ENCODE peak calls at places on chromosomes 6 and 20, in six cellular contexts. One of them, this sample, is unnamed.

GRCh38 chr20:46246527-46246926 is 61.8 kb downstream of the CDH22 start:
- DNase-seq in colonic mucosa: no peak
- DNase-seq in adrenal gland: no peak
- DNase-seq in transverse colon: no peak
- DNase-seq in WERI-Rb-1: no peak
- DNase-seq in Peyer's patch: no peak
- DNase-seq in this sample: no peak

GRCh38 chr6:33433560-33434191 is 13.8 kb downstream of the SYNGAP1 start:
- DNase-seq in colonic mucosa: no peak
- DNase-seq in adrenal gland: no peak
- DNase-seq in transverse colon: no peak
- DNase-seq in WERI-Rb-1: no peak
- DNase-seq in Peyer's patch: no peak
- DNase-seq in this sample: no peak

GRCh38 chr20:19880256-19881079 is 122.4 kb downstream of the RIN2 start:
- DNase-seq in colonic mucosa: peak
- DNase-seq in adrenal gland: peak
- DNase-seq in transverse colon: no peak
- DNase-seq in WERI-Rb-1: no peak
- DNase-seq in Peyer's patch: no peak
- DNase-seq in this sample: no peak

GRCh38 chr6:16769986-16770376 is 8.7 kb upstream of the ATXN1 start:
- DNase-seq in colonic mucosa: no peak
- DNase-seq in adrenal gland: no peak
- DNase-seq in transverse colon: no peak
- DNase-seq in WERI-Rb-1: no peak
- DNase-seq in Peyer's patch: no peak
- DNase-seq in this sample: no peak

GRCh38 chr20:11891827-11892521 is 25.7 kb upstream of the BTBD3 start:
- DNase-seq in colonic mucosa: peak
- DNase-seq in adrenal gland: peak
- DNase-seq in transverse colon: peak
- DNase-seq in WERI-Rb-1: peak
- DNase-seq in Peyer's patch: peak
- DNase-seq in this sample: no peak

GRCh38 chr6:81901589-81901988 is 149.1 kb upstream of the TENT5A start:
- DNase-seq in colonic mucosa: no peak
- DNase-seq in adrenal gland: peak
- DNase-seq in transverse colon: no peak
- DNase-seq in WERI-Rb-1: no peak
- DNase-seq in Peyer's patch: no peak
- DNase-seq in this sample: no peak

GRCh38 chr6:10555625-10556309 is 34.6 kb downstream of the GCNT2 start:
- DNase-seq in colonic mucosa: peak
- DNase-seq in adrenal gland: peak
- DNase-seq in transverse colon: peak
- DNase-seq in WERI-Rb-1: peak
- DNase-seq in Peyer's patch: no peak
- DNase-seq in this sample: no peak

GRCh38 chr6:31900917-31901414 is 920 bp downstream of the ZBTB12 start:
- DNase-seq in colonic mucosa: peak
- DNase-seq in adrenal gland: peak
- DNase-seq in transverse colon: peak
- DNase-seq in WERI-Rb-1: peak
- DNase-seq in Peyer's patch: no peak
- DNase-seq in this sample: no peak

GRCh38 chr20:56003111-56003800 is 2.1 kb downstream of the CBLN4 start:
- DNase-seq in colonic mucosa: no peak
- DNase-seq in adrenal gland: no peak
- DNase-seq in transverse colon: no peak
- DNase-seq in WERI-Rb-1: no peak
- DNase-seq in Peyer's patch: no peak
- DNase-seq in this sample: no peak

GRCh38 chr6:140915001-140915950 is 1217.4 kb upstream of the GJE1 start:
- DNase-seq in colonic mucosa: no peak
- DNase-seq in adrenal gland: no peak
- DNase-seq in transverse colon: no peak
- DNase-seq in WERI-Rb-1: no peak
- DNase-seq in Peyer's patch: no peak
- DNase-seq in this sample: no peak

GRCh38 chr20:37968726-37969401 is 64.4 kb downstream of the TTI1 start:
- DNase-seq in colonic mucosa: peak
- DNase-seq in adrenal gland: no peak
- DNase-seq in transverse colon: no peak
- DNase-seq in WERI-Rb-1: peak
- DNase-seq in Peyer's patch: no peak
- DNase-seq in this sample: no peak

GRCh38 chr6:107655245-107655644 is 165.3 kb downstream of the SOBP start:
- DNase-seq in colonic mucosa: no peak
- DNase-seq in adrenal gland: no peak
- DNase-seq in transverse colon: no peak
- DNase-seq in WERI-Rb-1: peak
- DNase-seq in Peyer's patch: no peak
- DNase-seq in this sample: no peak

GRCh38 chr6:119190176-119190575 is 111.7 kb upstream of the FAM184A start:
- DNase-seq in colonic mucosa: no peak
- DNase-seq in adrenal gland: no peak
- DNase-seq in transverse colon: no peak
- DNase-seq in WERI-Rb-1: no peak
- DNase-seq in Peyer's patch: no peak
- DNase-seq in this sample: no peak

GRCh38 chr6:107653183-107653580 is 163.3 kb downstream of the SOBP start:
- DNase-seq in colonic mucosa: no peak
- DNase-seq in adrenal gland: no peak
- DNase-seq in transverse colon: no peak
- DNase-seq in WERI-Rb-1: no peak
- DNase-seq in Peyer's patch: no peak
- DNase-seq in this sample: no peak

GRCh38 chr6:154766993-154767392 is 33.8 kb downstream of the SCAF8 start:
- DNase-seq in colonic mucosa: no peak
- DNase-seq in adrenal gland: peak
- DNase-seq in transverse colon: no peak
- DNase-seq in WERI-Rb-1: no peak
- DNase-seq in Peyer's patch: no peak
- DNase-seq in this sample: no peak

GRCh38 chr20:47985092-47985850 is 200.0 kb upstream of the SULF2 start:
- DNase-seq in colonic mucosa: no peak
- DNase-seq in adrenal gland: peak
- DNase-seq in transverse colon: no peak
- DNase-seq in WERI-Rb-1: no peak
- DNase-seq in Peyer's patch: no peak
- DNase-seq in this sample: no peak

GRCh38 chr6:128520436-128521301 is at the start of gene PTPRK:
- DNase-seq in colonic mucosa: peak
- DNase-seq in adrenal gland: peak
- DNase-seq in transverse colon: peak
- DNase-seq in WERI-Rb-1: peak
- DNase-seq in Peyer's patch: peak
- DNase-seq in this sample: peak

GRCh38 chr6:155461636-155462035 is 6.0 kb upstream of the NOX3 start:
- DNase-seq in colonic mucosa: no peak
- DNase-seq in adrenal gland: no peak
- DNase-seq in transverse colon: no peak
- DNase-seq in WERI-Rb-1: no peak
- DNase-seq in Peyer's patch: no peak
- DNase-seq in this sample: no peak

GRCh38 chr20:62590301-62591121 is 51.8 kb upstream of the SLCO4A1 start:
- DNase-seq in colonic mucosa: no peak
- DNase-seq in adrenal gland: peak
- DNase-seq in transverse colon: no peak
- DNase-seq in WERI-Rb-1: no peak
- DNase-seq in Peyer's patch: no peak
- DNase-seq in this sample: no peak

GRCh38 chr20:37986873-37987601 is 46.2 kb downstream of the TTI1 start:
- DNase-seq in colonic mucosa: no peak
- DNase-seq in adrenal gland: peak
- DNase-seq in transverse colon: peak
- DNase-seq in WERI-Rb-1: peak
- DNase-seq in Peyer's patch: no peak
- DNase-seq in this sample: peak

GRCh38 chr6:13554929-13555333 is 19.5 kb upstream of the SIRT5 start:
- DNase-seq in colonic mucosa: no peak
- DNase-seq in adrenal gland: peak
- DNase-seq in transverse colon: no peak
- DNase-seq in WERI-Rb-1: no peak
- DNase-seq in Peyer's patch: no peak
- DNase-seq in this sample: no peak

GRCh38 chr20:1890469-1891262 is 4.5 kb upstream of the SIRPA start:
- DNase-seq in colonic mucosa: no peak
- DNase-seq in adrenal gland: peak
- DNase-seq in transverse colon: no peak
- DNase-seq in WERI-Rb-1: no peak
- DNase-seq in Peyer's patch: no peak
- DNase-seq in this sample: no peak
- H3K4me3 ChIP-seq in colonic mucosa: no peak
- H3K4me3 ChIP-seq in adrenal gland: no peak
- H3K4me3 ChIP-seq in transverse colon: no peak
- H3K4me3 ChIP-seq in WERI-Rb-1: no peak
- H3K4me3 ChIP-seq in Peyer's patch: no peak
- H3K4me3 ChIP-seq in this sample: no peak

DNA sequence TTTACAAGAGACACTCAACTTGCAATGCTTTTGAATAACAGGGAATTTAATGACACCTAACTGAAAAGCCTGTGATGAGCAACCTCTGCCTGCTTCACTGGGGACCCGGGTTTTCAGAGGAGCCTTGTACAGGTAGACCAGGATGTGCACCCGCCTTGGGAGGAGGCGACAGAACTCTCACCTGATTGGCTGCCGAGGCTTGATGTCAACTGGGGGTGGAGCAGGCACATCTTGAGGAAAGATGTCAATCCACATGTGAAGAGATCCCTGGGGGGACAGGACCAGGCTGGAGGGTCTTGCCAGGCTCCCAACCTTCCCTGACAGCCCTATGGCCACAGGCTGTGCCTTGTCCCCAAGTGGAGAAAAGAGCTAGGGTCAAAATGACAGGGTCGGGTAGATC is 19.8 kb downstream of the ERGIC3 start:
- DNase-seq in colonic mucosa: no peak
- DNase-seq in adrenal gland: no peak
- DNase-seq in transverse colon: no peak
- DNase-seq in WERI-Rb-1: no peak
- DNase-seq in Peyer's patch: no peak
- DNase-seq in this sample: peak
- TF ChIP-seq CTCF in colonic mucosa: no peak
- TF ChIP-seq CTCF in adrenal gland: no peak
- TF ChIP-seq CTCF in transverse colon: no peak
- TF ChIP-seq CTCF in WERI-Rb-1: no peak
- TF ChIP-seq CTCF in Peyer's patch: no peak
- TF ChIP-seq CTCF in this sample: no peak

GRCh38 chr20:1944345-1945099 is 49.3 kb downstream of the SIRPA start:
- DNase-seq in colonic mucosa: no peak
- DNase-seq in adrenal gland: no peak
- DNase-seq in transverse colon: no peak
- DNase-seq in WERI-Rb-1: no peak
- DNase-seq in Peyer's patch: no peak
- DNase-seq in this sample: no peak

GRCh38 chr20:1941226-1941625 is 46.0 kb downstream of the SIRPA start:
- DNase-seq in colonic mucosa: no peak
- DNase-seq in adrenal gland: peak
- DNase-seq in transverse colon: no peak
- DNase-seq in WERI-Rb-1: no peak
- DNase-seq in Peyer's patch: no peak
- DNase-seq in this sample: no peak

GRCh38 chr20:1942061-1942460 is 46.9 kb downstream of the SIRPA start:
- DNase-seq in colonic mucosa: no peak
- DNase-seq in adrenal gland: peak
- DNase-seq in transverse colon: no peak
- DNase-seq in WERI-Rb-1: no peak
- DNase-seq in Peyer's patch: no peak
- DNase-seq in this sample: no peak

GRCh38 chr20:1943267-1944002 is 48.2 kb downstream of the SIRPA start:
- DNase-seq in colonic mucosa: peak
- DNase-seq in adrenal gland: no peak
- DNase-seq in transverse colon: peak
- DNase-seq in WERI-Rb-1: no peak
- DNase-seq in Peyer's patch: no peak
- DNase-seq in this sample: no peak

DNA sequence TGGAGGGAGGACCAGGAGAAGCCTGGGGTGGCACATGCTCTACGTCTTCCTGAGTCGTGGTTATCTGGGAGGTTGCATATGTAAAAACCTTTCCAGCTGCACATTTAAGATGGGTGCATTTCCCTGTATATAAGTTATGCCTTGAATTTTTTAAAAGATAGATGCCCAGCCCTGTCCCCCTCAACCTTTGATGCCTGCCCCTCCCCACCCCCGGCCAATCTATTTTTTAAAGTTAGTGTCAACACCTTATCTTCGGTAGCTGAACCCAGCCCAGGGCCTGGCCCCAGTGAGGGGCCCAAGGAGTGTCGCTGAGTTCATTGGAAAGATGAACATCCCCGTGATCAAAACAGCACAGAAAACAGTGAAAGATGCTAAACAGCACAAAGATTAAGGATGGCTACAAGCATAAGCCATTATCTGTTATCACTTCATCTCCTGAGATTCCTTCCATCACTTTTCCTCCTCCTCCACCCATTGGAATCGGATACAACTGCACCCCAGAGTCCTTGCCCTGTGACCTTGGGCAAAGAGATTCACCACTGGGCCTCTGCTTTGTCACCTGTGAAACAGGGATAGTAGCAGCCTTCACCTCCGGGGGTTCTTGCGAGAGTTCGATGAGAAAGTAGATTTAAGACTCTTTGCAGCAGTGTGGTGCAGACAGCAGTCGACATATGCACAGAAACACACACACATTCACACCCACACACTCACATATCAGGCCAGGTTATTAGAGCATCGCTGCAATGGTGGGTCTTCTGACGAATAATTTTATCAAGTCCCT is 47.5 kb downstream of the SIRPA start:
- DNase-seq in colonic mucosa: no peak
- DNase-seq in adrenal gland: no peak
- DNase-seq in transverse colon: no peak
- DNase-seq in WERI-Rb-1: no peak
- DNase-seq in Peyer's patch: no peak
- DNase-seq in this sample: no peak
- H3K4me3 ChIP-seq in colonic mucosa: no peak
- H3K4me3 ChIP-seq in adrenal gland: no peak
- H3K4me3 ChIP-seq in transverse colon: no peak
- H3K4me3 ChIP-seq in WERI-Rb-1: no peak
- H3K4me3 ChIP-seq in Peyer's patch: no peak
- H3K4me3 ChIP-seq in this sample: no peak

DNA sequence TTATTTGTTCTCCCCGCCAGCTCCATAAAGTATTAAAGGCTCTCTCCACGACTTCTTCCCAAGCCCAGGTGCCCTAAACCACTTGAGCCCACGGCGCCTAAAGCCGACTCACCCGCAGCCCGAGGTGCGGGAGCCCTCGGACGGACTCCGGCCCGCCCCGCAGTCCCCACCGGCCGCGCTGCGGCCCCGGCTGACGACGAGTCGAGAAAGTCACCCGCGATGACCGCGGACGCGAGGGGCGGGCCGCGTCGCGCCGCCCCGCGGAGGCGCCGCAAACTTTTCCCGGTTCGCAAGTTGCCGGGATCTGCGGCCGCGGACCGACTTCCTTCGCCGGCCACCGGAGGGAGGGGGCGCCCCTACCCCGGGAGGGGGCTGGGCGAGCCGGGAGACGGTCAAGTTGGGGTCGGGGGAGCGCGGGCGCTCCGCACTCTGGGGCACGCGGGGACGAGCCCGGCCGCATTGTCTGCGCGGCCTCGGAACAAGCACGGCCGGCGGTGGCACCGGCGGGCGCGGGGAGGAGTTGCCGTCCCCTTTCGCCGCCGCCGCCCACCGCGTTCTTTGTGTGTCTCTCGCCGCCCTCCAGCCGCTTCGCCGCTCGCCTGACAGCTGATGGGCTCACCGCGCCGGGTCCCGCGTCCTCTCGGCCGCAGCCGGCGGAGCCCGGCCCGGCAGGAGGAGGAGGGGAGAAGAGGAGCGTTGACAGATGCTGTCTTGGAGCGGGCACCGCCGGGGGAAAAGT is 131.5 kb downstream of the OGFRL1 start:
- DNase-seq in colonic mucosa: peak
- DNase-seq in adrenal gland: peak
- DNase-seq in transverse colon: peak
- DNase-seq in WERI-Rb-1: peak
- DNase-seq in Peyer's patch: no peak
- DNase-seq in this sample: peak
- TF ChIP-seq CTCF in colonic mucosa: no peak
- TF ChIP-seq CTCF in adrenal gland: peak
- TF ChIP-seq CTCF in transverse colon: no peak
- TF ChIP-seq CTCF in WERI-Rb-1: no peak
- TF ChIP-seq CTCF in Peyer's patch: no peak
- TF ChIP-seq CTCF in this sample: peak

This sample was measured in upper lobe of right lung.